ENCODE peak calls at places on chromosome X, in five cellular contexts. P, M, B, J and R are unnamed samples.

GRCh38 chrX:21702725-21703228 is 44.6 kb upstream of the KLHL34 start:
- DNase-seq in P (no peak), M (no peak), B (no peak), J (no peak), R (no peak)

GRCh38 chrX:40749874-40750273 is 14.5 kb upstream of the MED14 start:
- DNase-seq in P (no peak), M (no peak), B (no peak), J (no peak), R (no peak)

GRCh38 chrX:130654409-130654970 is 248.5 kb downstream of the ENOX2 start:
- DNase-seq in P (no peak), M (no peak), B (no peak), J (no peak), R (no peak)

GRCh38 chrX:123601437-123601836 is 131.4 kb downstream of the THOC2 start:
- DNase-seq in P (no peak), M (no peak), B (no peak), J (no peak), R (no peak)

GRCh38 chrX:136802515-136802914 is 21.8 kb upstream of the ARHGEF6 start:
- DNase-seq in P (no peak), M (no peak), B (no peak), J (no peak), R (no peak)

GRCh38 chrX:43676960-43677582 is 21.0 kb downstream of the MAOA start:
- DNase-seq in P (no peak), M (peak), B (no peak), J (no peak), R (no peak)

GRCh38 chrX:17187301-17187836 is 187.6 kb upstream of the NHS start:
- DNase-seq in P (no peak), M (no peak), B (no peak), J (no peak), R (no peak)

GRCh38 chrX:95505721-95506120 is 1178.9 kb upstream of the DIAPH2 start:
- DNase-seq in P (peak), M (peak), B (no peak), J (no peak), R (no peak)

GRCh38 chrX:53984895-53985294 is 59.4 kb downstream of the PHF8 start:
- DNase-seq in P (no peak), M (no peak), B (no peak), J (no peak), R (no peak)

GRCh38 chrX:38804481-38805293 is 3.4 kb downstream of the MID1IP1 start:
- DNase-seq in P (no peak), M (peak), B (peak), J (peak), R (peak)

GRCh38 chrX:38225093-38225492 is 4.4 kb upstream of the SRPX start:
- DNase-seq in P (peak), M (no peak), B (no peak), J (no peak), R (no peak)

GRCh38 chrX:132488092-132488749 is 617 bp downstream of the MBNL3 start:
- DNase-seq in P (peak), M (peak), B (no peak), J (no peak), R (no peak)

GRCh38 chrX:74291964-74292891 is 11.8 kb upstream of the ZCCHC13 start:
- DNase-seq in P (peak), M (peak), B (peak), J (peak), R (peak)

GRCh38 chrX:150416469-150416868 is 53.4 kb downstream of the MAMLD1 start:
- DNase-seq in P (no peak), M (no peak), B (no peak), J (no peak), R (no peak)

DNA sequence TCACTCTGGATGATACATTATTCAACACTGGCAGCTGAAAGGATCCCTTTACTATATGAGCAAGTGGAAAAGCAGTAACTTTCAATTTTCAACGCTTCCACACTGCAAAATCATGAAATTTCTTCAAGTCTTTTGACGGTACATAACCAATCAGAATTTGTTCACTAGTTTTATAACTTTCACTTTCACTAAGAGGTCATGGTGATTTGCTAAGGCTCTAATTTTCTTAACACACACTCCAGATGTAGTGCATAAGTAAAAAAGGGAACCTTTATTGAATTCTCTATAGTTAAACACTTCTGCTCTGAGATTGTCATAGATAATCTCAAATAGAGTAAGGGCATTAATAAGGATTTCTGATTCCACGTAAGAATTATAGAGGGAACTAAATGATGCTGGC is 4.1 kb downstream of the ARMCX2 start:
- DNase-seq in P (no peak), M (no peak), B (no peak), J (no peak), R (no peak)
- TF ChIP-seq CTCF in P (no peak), M (no peak), B (no peak), J (no peak), R (no peak)

GRCh38 chrX:47562615-47563243 is 1.7 kb downstream of the ARAF start:
- DNase-seq in P (no peak), M (no peak), B (peak), J (no peak), R (no peak)
- TF ChIP-seq CTCF in P (peak), M (peak), B (peak), J (peak), R (no peak)

GRCh38 chrX:19893722-19894121 is 6.3 kb upstream of the SH3KBP1 start:
- DNase-seq in P (peak), M (no peak), B (no peak), J (no peak), R (no peak)

GRCh38 chrX:19886888-19887531 is 390 bp downstream of the SH3KBP1 start:
- DNase-seq in P (no peak), M (no peak), B (peak), J (peak), R (peak)

GRCh38 chrX:19886375-19886774 is 1.0 kb downstream of the SH3KBP1 start:
- DNase-seq in P (no peak), M (no peak), B (no peak), J (no peak), R (no peak)

GRCh38 chrX:19888419-19888879 is 1.0 kb upstream of the SH3KBP1 start:
- DNase-seq in P (peak), M (peak), B (peak), J (peak), R (no peak)

GRCh38 chrX:19889582-19890342 is 2.4 kb upstream of the SH3KBP1 start:
- DNase-seq in P (peak), M (peak), B (peak), J (peak), R (no peak)
- TF ChIP-seq CTCF in P (peak), M (no peak), B (no peak), J (no peak), R (no peak)

GRCh38 chrX:125205084-125205917 is 114.4 kb upstream of the TEX13C start:
- DNase-seq in P (peak), M (no peak), B (peak), J (no peak), R (no peak)
- TF ChIP-seq CTCF in P (peak), M (no peak), B (no peak), J (no peak), R (no peak)

GRCh38 chrX:50889582-50889981 is 21.0 kb upstream of the BMP15 start:
- DNase-seq in P (no peak), M (no peak), B (no peak), J (no peak), R (no peak)
- TF ChIP-seq CTCF in P (no peak), M (no peak), B (no peak), J (no peak), R (no peak)

GRCh38 chrX:119288890-119289393 is 52.9 kb downstream of the PGRMC1 start:
- DNase-seq in P (no peak), M (no peak), B (no peak), J (no peak), R (no peak)
- TF ChIP-seq CTCF in P (no peak), M (peak), B (no peak), J (no peak), R (no peak)

GRCh38 chrX:51855698-51856097 is 37.7 kb upstream of the MAGED1 start:
- DNase-seq in P (no peak), M (no peak), B (no peak), J (no peak), R (no peak)

GRCh38 chrX:51857159-51857733 is 36.2 kb upstream of the MAGED1 start:
- DNase-seq in P (no peak), M (no peak), B (no peak), J (no peak), R (no peak)

GRCh38 chrX:51866156-51866555 is 27.3 kb upstream of the MAGED1 start:
- DNase-seq in P (no peak), M (no peak), B (no peak), J (no peak), R (no peak)

GRCh38 chrX:51862920-51863319 is 30.5 kb upstream of the MAGED1 start:
- DNase-seq in P (no peak), M (no peak), B (no peak), J (no peak), R (no peak)

GRCh38 chrX:51860679-51861078 is 32.7 kb upstream of the MAGED1 start:
- DNase-seq in P (peak), M (peak), B (peak), J (peak), R (no peak)
- TF ChIP-seq CTCF in P (peak), M (peak), B (peak), J (peak), R (no peak)